ENCODE peak calls at places on chromosomes 2 and 18, in ten cellular contexts. P is mammary epithelial cell, T is AG04450, G is endothelial cell of umbilical vein, F is IMR-90, H is GM23338, D is left lung, L is uterus, I is GM12878, Y is colonic mucosa. Z is an unnamed sample.

GRCh38 chr18:79620586-79621165 is 58.9 kb upstream of the CTDP1 start:
- DNase-seq in L (no peak), G (no peak), F (peak), D (peak), I (no peak), T (no peak), P (no peak), Y (no peak), H (no peak), Z (no peak)

GRCh38 chr18:30566877-30567276 is 475.7 kb downstream of the DSC3 start:
- DNase-seq in D (no peak), F (no peak), T (no peak), H (no peak), Y (no peak), I (no peak), P (no peak), G (no peak), L (no peak), Z (no peak)

GRCh38 chr2:10514743-10515142 is 66.6 kb upstream of the ODC1 start:
- DNase-seq in G (no peak), F (peak), Y (no peak), P (peak), D (no peak), L (no peak), H (no peak), T (peak), I (no peak), Z (no peak)

GRCh38 chr2:9318461-9319337 is 104.6 kb downstream of the ITGB1BP1 start:
- DNase-seq in L (peak), T (no peak), Y (peak), D (no peak), I (no peak), P (peak), F (no peak), G (peak), H (no peak), Z (peak)

GRCh38 chr18:28529644-28530043 is 352.7 kb upstream of the CDH2 start:
- DNase-seq in D (no peak), T (no peak), Y (no peak), P (no peak), H (no peak), L (no peak), I (no peak), F (no peak), G (peak), Z (no peak)

GRCh38 chr18:12038661-12039417 is 54.8 kb upstream of the ANKRD62 start:
- DNase-seq in I (no peak), Y (peak), P (peak), G (peak), D (peak), H (peak), T (peak), F (peak), L (peak), Z (peak)

GRCh38 chr2:133838642-133839370 is 270.5 kb upstream of the NCKAP5 start:
- DNase-seq in T (no peak), Y (no peak), L (no peak), D (no peak), I (no peak), F (no peak), H (no peak), G (no peak), P (no peak), Z (no peak)

GRCh38 chr2:68839260-68839833 is 31.9 kb downstream of the BMP10 start:
- DNase-seq in P (peak), G (no peak), L (no peak), I (no peak), T (no peak), D (no peak), F (no peak), Y (no peak), H (peak), Z (no peak)

GRCh38 chr2:234286118-234286598 is 210.7 kb downstream of the ARL4C start:
- DNase-seq in H (no peak), D (no peak), L (no peak), T (no peak), I (no peak), F (peak), Y (no peak), G (peak), P (no peak), Z (no peak)

GRCh38 chr18:6747646-6748045 is 18.1 kb downstream of the ARHGAP28 start:
- DNase-seq in F (peak), H (no peak), I (no peak), G (peak), Y (no peak), P (peak), T (peak), D (no peak), L (no peak), Z (no peak)

GRCh38 chr2:71609958-71610357 is 156.6 kb downstream of the DYSF start:
- DNase-seq in I (no peak), H (no peak), L (no peak), F (peak), Y (peak), T (no peak), P (peak), G (peak), D (no peak), Z (peak)

GRCh38 chr2:29900971-29901633 is 20.3 kb downstream of the ALK start:
- DNase-seq in P (no peak), L (no peak), G (no peak), T (no peak), Y (no peak), I (no peak), D (no peak), F (no peak), H (peak), Z (no peak)

GRCh38 chr2:29902356-29902755 is 19.0 kb downstream of the ALK start:
- DNase-seq in L (no peak), F (no peak), T (no peak), I (no peak), P (no peak), Y (no peak), H (peak), G (no peak), D (no peak), Z (no peak)
- H3K4me3 ChIP-seq in L (no peak), F (no peak), T (no peak), I (no peak), P (no peak), Y (no peak), H (no peak), G (no peak), D (no peak), Z (no peak)

GRCh38 chr2:36486546-36487044 is 111.4 kb downstream of the FEZ2 start:
- DNase-seq in P (peak), I (no peak), D (no peak), T (peak), H (peak), Y (no peak), L (no peak), G (peak), F (peak), Z (no peak)
- H3K27ac ChIP-seq in P (peak), I (no peak), D (no peak), T (peak), H (no peak), Y (no peak), L (peak), G (peak), F (peak), Z (no peak)

GRCh38 chr2:5781679-5782078 is 89.5 kb downstream of the SOX11 start:
- DNase-seq in G (no peak), L (no peak), P (no peak), D (no peak), F (no peak), I (no peak), H (peak), Y (no peak), T (no peak), Z (no peak)
- TF ChIP-seq CTCF in G (no peak), L (no peak), P (no peak), D (no peak), F (no peak), I (no peak), H (no peak), Y (no peak), T (no peak), Z (no peak)

GRCh38 chr18:33157893-33158292 is 282.6 kb downstream of the CCDC178 start:
- DNase-seq in L (no peak), H (no peak), T (no peak), D (no peak), I (no peak), G (peak), Y (no peak), P (no peak), F (no peak), Z (no peak)
- H3K4me3 ChIP-seq in L (no peak), H (no peak), T (no peak), D (no peak), I (no peak), G (no peak), Y (no peak), P (no peak), F (no peak), Z (no peak)

GRCh38 chr2:135528006-135528405 is 3.0 kb downstream of the ZRANB3 start:
- DNase-seq in F (no peak), D (no peak), P (peak), L (no peak), T (no peak), Y (no peak), I (no peak), G (no peak), H (no peak), Z (no peak)

GRCh38 chr2:135530313-135531230 is at the start of gene ZRANB3:
- DNase-seq in H (peak), Y (peak), T (peak), I (peak), F (peak), P (peak), L (peak), D (peak), G (peak), Z (peak)

GRCh38 chr2:135531231-135532197 is at the start of gene R3HDM1:
- DNase-seq in Y (peak), H (peak), T (peak), D (peak), P (peak), I (peak), F (peak), G (peak), L (peak), Z (peak)

DNA sequence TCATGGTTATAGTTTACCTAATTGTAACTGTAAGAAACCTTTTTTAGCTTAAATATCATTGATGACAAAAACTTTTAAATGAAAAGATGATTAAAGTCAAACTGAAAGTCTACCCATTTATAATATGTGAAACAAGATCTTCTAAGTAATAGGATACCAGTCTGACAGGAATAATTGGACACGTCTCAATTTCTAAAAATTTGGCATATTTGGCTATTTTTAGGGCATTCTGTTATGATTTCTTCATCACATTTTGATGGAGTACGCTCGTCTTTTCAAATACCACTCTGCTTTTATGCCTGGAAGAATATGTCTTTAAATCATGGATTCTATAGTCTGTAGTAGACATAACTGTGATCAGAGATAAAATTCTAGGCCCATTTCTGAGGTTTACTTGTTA is 1.3 kb downstream of the R3HDM1 start:
- DNase-seq in P (no peak), G (peak), L (no peak), Y (no peak), T (no peak), F (no peak), I (no peak), D (no peak), H (no peak), Z (no peak)
- H3K27ac ChIP-seq in P (peak), G (no peak), L (no peak), Y (no peak), T (no peak), F (no peak), I (peak), D (no peak), H (no peak), Z (no peak)

DNA sequence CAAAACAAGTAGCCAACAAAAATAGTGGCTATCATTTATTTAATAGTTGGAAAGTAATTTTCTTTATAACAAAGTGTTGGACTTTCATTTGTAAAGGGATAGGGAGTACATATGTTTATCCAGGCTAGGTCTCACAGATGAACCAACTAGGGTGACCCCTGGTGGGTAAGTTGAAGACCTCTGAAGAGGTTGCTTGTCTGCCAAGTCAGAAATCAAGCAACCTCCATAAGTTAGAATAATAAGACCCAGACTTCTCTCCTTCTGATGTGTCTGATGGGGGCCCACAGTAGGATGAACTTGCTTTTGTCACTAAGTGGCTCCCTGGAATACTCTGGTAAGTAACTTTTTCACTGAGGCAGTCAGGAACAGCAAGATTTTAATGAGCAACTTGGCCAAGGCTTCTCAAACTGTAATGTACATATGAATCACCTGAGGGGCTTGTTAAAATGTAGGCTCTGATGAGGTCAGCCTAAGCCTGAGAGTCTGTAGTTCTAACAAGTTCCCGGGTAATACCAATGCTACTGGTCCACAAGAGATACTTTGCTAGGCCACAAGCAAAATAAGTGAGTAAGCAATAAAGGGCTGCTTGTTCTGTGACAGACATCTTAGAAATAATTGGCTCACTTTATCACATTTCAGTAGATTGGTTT is 319.6 kb downstream of the PIK3C3 start:
- DNase-seq in H (peak), F (peak), Y (no peak), D (no peak), G (no peak), T (no peak), I (no peak), L (no peak), P (peak), Z (no peak)
- TF ChIP-seq CTCF in H (peak), F (peak), Y (no peak), D (no peak), G (no peak), T (peak), I (peak), L (no peak), P (peak), Z (no peak)

GRCh38 chr2:46914578-46915230 is 902 bp downstream of the MCFD2 start:
- DNase-seq in F (no peak), Y (no peak), H (no peak), T (no peak), D (no peak), G (peak), P (peak), I (no peak), L (no peak), Z (no peak)

GRCh38 chr2:46915281-46915810 is at the start of gene MCFD2:
- DNase-seq in L (no peak), G (no peak), Y (peak), T (no peak), D (peak), F (no peak), P (peak), H (no peak), I (no peak), Z (no peak)

GRCh38 chr2:46909771-46910419 is 5.7 kb downstream of the MCFD2 start:
- DNase-seq in F (peak), G (peak), H (no peak), P (peak), L (no peak), I (peak), T (no peak), D (no peak), Y (peak), Z (no peak)

GRCh38 chr2:46915811-46916630 is 415 bp upstream of the MCFD2 start:
- DNase-seq in F (peak), Y (peak), D (peak), T (peak), G (peak), H (peak), L (peak), I (peak), P (peak), Z (peak)

GRCh38 chr2:46913471-46914381 is 1.9 kb downstream of the MCFD2 start:
- DNase-seq in T (no peak), H (peak), P (peak), D (no peak), G (peak), Y (peak), F (peak), L (no peak), I (no peak), Z (no peak)
- H3K4me3 ChIP-seq in T (peak), H (peak), P (peak), D (peak), G (peak), Y (no peak), F (peak), L (no peak), I (peak), Z (peak)

GRCh38 chr2:172394008-172394407 is 33.4 kb upstream of the ITGA6 start:
- DNase-seq in T (no peak), I (no peak), H (no peak), F (no peak), D (no peak), L (no peak), G (no peak), Y (no peak), P (no peak), Z (no peak)
- H3K27ac ChIP-seq in T (no peak), I (no peak), H (no peak), F (no peak), D (no peak), L (peak), G (no peak), Y (peak), P (no peak), Z (no peak)